ENCODE peak calls at places on chromosomes 16 and 17, in six cellular contexts. P is Right ventricle myocardium superior, T is A549, Q is GM13977, S is EL, W is ascending aorta. F is an unnamed sample.

GRCh38 chr17:32998893-32999240 is 7.2 kb downstream of the SPACA3 start:
- DNase-seq in P (no peak), T (no peak), Q (no peak), S (peak; percentile 75), W (no peak), F (no peak)

GRCh38 chr16:29315046-29315445 is 91.5 kb downstream of the NPIPB11 start:
- DNase-seq in P (peak; percentile 48), T (no peak), Q (no peak), S (no peak), W (no peak), F (no peak)

GRCh38 chr16:23026777-23027362 is 122.4 kb downstream of the USP31 start:
- DNase-seq in P (no peak), T (no peak), Q (no peak), S (peak; percentile 20), W (no peak), F (peak; percentile 6)

GRCh38 chr16:15403392-15403995 is 7.9 kb downstream of the MPV17L start:
- DNase-seq in P (no peak), T (no peak), Q (no peak), S (no peak), W (no peak), F (no peak)

GRCh38 chr17:67628580-67629013 is 89.1 kb upstream of the NOL11 start:
- DNase-seq in P (peak; percentile 56), T (no peak), Q (peak; percentile 72), S (no peak), W (no peak), F (peak; percentile 23)

GRCh38 chr17:1783834-1784611 is 22.2 kb downstream of the SERPINF1 start:
- DNase-seq in P (peak; percentile 86), T (peak; percentile 77), Q (peak; percentile 46), S (peak; percentile 47), W (peak; percentile 94), F (peak; percentile 37)

GRCh38 chr17:81576621-81577277 is 24.6 kb upstream of the FAAP100 start:
- DNase-seq in P (no peak), T (peak; percentile 99), Q (no peak), S (peak; percentile 88), W (no peak), F (no peak)

GRCh38 chr17:12269751-12270150 is 249.1 kb downstream of the MAP2K4 start:
- DNase-seq in P (no peak), T (no peak), Q (no peak), S (no peak), W (no peak), F (no peak)

GRCh38 chr17:7258731-7259554 is 3.3 kb downstream of the CLDN7 start:
- DNase-seq in P (no peak), T (no peak), Q (no peak), S (peak; percentile 59), W (no peak), F (no peak)

GRCh38 chr17:42210046-42210445 is 15.8 kb upstream of the GHDC start:
- DNase-seq in P (no peak), T (no peak), Q (no peak), S (no peak), W (no peak), F (no peak)

GRCh38 chr16:578870-579405 is 9.2 kb downstream of the PIGQ start:
- DNase-seq in P (peak; percentile 87), T (peak; percentile 61), Q (peak; percentile 89), S (no peak), W (no peak), F (peak; percentile 65)

GRCh38 chr17:74736423-74737298 is at the start of gene RAB37:
- DNase-seq in P (peak; percentile 78), T (peak; percentile 87), Q (peak; percentile 77), S (no peak), W (peak; percentile 70), F (peak; percentile 81)

GRCh38 chr16:73143681-73144370 is 95.9 kb upstream of the ZFHX3 start:
- DNase-seq in P (no peak), T (no peak), Q (no peak), S (peak; percentile 29), W (no peak), F (no peak)

GRCh38 chr16:55051571-55051970 is 120.9 kb downstream of the IRX5 start:
- DNase-seq in P (no peak), T (no peak), Q (no peak), S (no peak), W (peak; percentile 28), F (no peak)

GRCh38 chr16:30786115-30786935 is 680 bp downstream of the ZNF629 start:
- DNase-seq in P (peak; percentile 63), T (peak; percentile 68), Q (no peak), S (peak; percentile 71), W (no peak), F (no peak)

GRCh38 chr17:65685110-65685509 is 123.7 kb upstream of the AXIN2 start:
- DNase-seq in P (no peak), T (no peak), Q (no peak), S (no peak), W (no peak), F (no peak)

GRCh38 chr16:50260206-50261159 is 5.9 kb upstream of the ADCY7 start:
- DNase-seq in P (no peak), T (no peak), Q (no peak), S (no peak), W (no peak), F (no peak)

GRCh38 chr17:69423450-69423849 is 9.0 kb downstream of the MAP2K6 start:
- DNase-seq in P (no peak), T (no peak), Q (no peak), S (no peak), W (no peak), F (no peak)

GRCh38 chr16:8735574-8735973 is 61.2 kb downstream of the ABAT start:
- DNase-seq in P (no peak), T (no peak), Q (no peak), S (no peak), W (no peak), F (no peak)

GRCh38 chr17:77619851-77620250 is 338.7 kb upstream of the TNRC6C start:
- DNase-seq in P (no peak), T (no peak), Q (no peak), S (peak; percentile 83), W (no peak), F (no peak)

GRCh38 chr17:40348562-40349476 is 15.7 kb downstream of the GJD3 start:
- DNase-seq in P (peak; percentile 87), T (no peak), Q (no peak), S (no peak), W (peak; percentile 82), F (no peak)

GRCh38 chr16:35565626-35566025 is 2106.2 kb downstream of the TP53TG3F start:
- DNase-seq in P (no peak), T (no peak), Q (no peak), S (no peak), W (no peak), F (no peak)

GRCh38 chr17:83053021-83053778 is 26.2 kb upstream of the METRNL start:
- DNase-seq in P (no peak), T (no peak), Q (no peak), S (peak; percentile 28), W (peak; percentile 65), F (no peak)

GRCh38 chr16:31301708-31302400 is 42.1 kb downstream of the ITGAM start:
- DNase-seq in P (no peak), T (peak; percentile 8), Q (no peak), S (no peak), W (no peak), F (no peak)